ENCODE peak calls at places on chromosomes 3 and 15, in seven cellular contexts. P, T, Q, W, S, I and J are unnamed samples.

GRCh38 chr3:179943097-179943880 is 93.4 kb downstream of the PEX5L start:
- DNase-seq in P (no peak), T (no peak), Q (no peak), W (no peak), S (peak), I (no peak), J (peak)

GRCh38 chr3:167110906-167111305 is 269.2 kb downstream of the ZBBX start:
- DNase-seq in P (no peak), T (no peak), Q (peak), W (no peak), S (peak), I (no peak), J (no peak)

GRCh38 chr15:60679256-60679655 is 200.3 kb upstream of the ICE2 start:
- DNase-seq in P (no peak), T (no peak), Q (no peak), W (no peak), S (no peak), I (no peak), J (no peak)

GRCh38 chr3:41405466-41405865 is 206.2 kb downstream of the CTNNB1 start:
- DNase-seq in P (no peak), T (no peak), Q (no peak), W (no peak), S (no peak), I (no peak), J (no peak)

GRCh38 chr15:51837784-51838183 is 8.3 kb downstream of the TMOD3 start:
- DNase-seq in P (no peak), T (no peak), Q (no peak), W (no peak), S (no peak), I (no peak), J (no peak)

GRCh38 chr3:22245122-22245521 is 494.1 kb upstream of the ZNF385D start:
- DNase-seq in P (no peak), T (no peak), Q (no peak), W (no peak), S (no peak), I (no peak), J (no peak)

GRCh38 chr15:47184003-47184404 is 533.3 kb upstream of the SEMA6D start:
- DNase-seq in P (no peak), T (no peak), Q (no peak), W (peak), S (peak), I (no peak), J (peak)

GRCh38 chr15:101407439-101407838 is 82.1 kb downstream of the PCSK6 start:
- DNase-seq in P (no peak), T (no peak), Q (no peak), W (no peak), S (no peak), I (no peak), J (no peak)

GRCh38 chr3:11898611-11899325 is 52.1 kb upstream of the TAMM41 start:
- DNase-seq in P (no peak), T (no peak), Q (no peak), W (no peak), S (no peak), I (no peak), J (no peak)

GRCh38 chr3:126438746-126439145 is 36.9 kb downstream of the ZXDC start:
- DNase-seq in P (no peak), T (no peak), Q (no peak), W (no peak), S (no peak), I (no peak), J (no peak)

GRCh38 chr3:48662753-48663488 is at the start of gene CELSR3:
- DNase-seq in P (no peak), T (peak), Q (peak), W (peak), S (peak), I (peak), J (peak)

GRCh38 chr15:90829942-90830440 is 38.4 kb upstream of the FURIN start:
- DNase-seq in P (no peak), T (no peak), Q (no peak), W (no peak), S (no peak), I (no peak), J (no peak)

GRCh38 chr3:122977645-122978466 is 49.7 kb downstream of the SEMA5B start:
- DNase-seq in P (no peak), T (no peak), Q (peak), W (peak), S (peak), I (no peak), J (no peak)

GRCh38 chr3:53171827-53172505 is 11.0 kb downstream of the PRKCD start:
- DNase-seq in P (no peak), T (no peak), Q (no peak), W (no peak), S (no peak), I (no peak), J (no peak)

GRCh38 chr3:128466840-128467541 is at the start of gene DNAJB8:
- DNase-seq in P (no peak), T (no peak), Q (no peak), W (no peak), S (no peak), I (peak), J (no peak)

GRCh38 chr3:123225557-123225956 is 23.8 kb downstream of the SEC22A start:
- DNase-seq in P (no peak), T (no peak), Q (no peak), W (no peak), S (no peak), I (no peak), J (no peak)

GRCh38 chr15:39172380-39173281 is 408.2 kb upstream of the THBS1 start:
- DNase-seq in P (no peak), T (no peak), Q (no peak), W (peak), S (no peak), I (no peak), J (peak)

GRCh38 chr3:18237251-18238005 is 187.7 kb downstream of the SATB1 start:
- DNase-seq in P (no peak), T (no peak), Q (peak), W (no peak), S (no peak), I (no peak), J (no peak)

GRCh38 chr3:32602206-32602605 is 31.5 kb upstream of the DYNC1LI1 start:
- DNase-seq in P (no peak), T (no peak), Q (no peak), W (no peak), S (no peak), I (no peak), J (no peak)

GRCh38 chr15:35209838-35210237 is 124.7 kb upstream of the NANOGP8 start:
- DNase-seq in P (no peak), T (no peak), Q (no peak), W (no peak), S (no peak), I (no peak), J (no peak)

GRCh38 chr3:144106970-144107369 is 135.3 kb downstream of the DIPK2A start:
- DNase-seq in P (no peak), T (no peak), Q (no peak), W (no peak), S (no peak), I (no peak), J (no peak)

GRCh38 chr3:169323580-169324453 is 339.7 kb downstream of the MECOM start:
- DNase-seq in P (no peak), T (no peak), Q (no peak), W (peak), S (no peak), I (no peak), J (peak)

GRCh38 chr15:70252056-70252935 is 154.6 kb upstream of the TLE3 start:
- DNase-seq in P (no peak), T (no peak), Q (peak), W (no peak), S (no peak), I (no peak), J (no peak)

GRCh38 chr15:39079296-39079834 is 501.5 kb upstream of the THBS1 start:
- DNase-seq in P (no peak), T (no peak), Q (no peak), W (no peak), S (no peak), I (no peak), J (no peak)

GRCh38 chr15:40306371-40306770 is 1.4 kb downstream of the PLCB2 start:
- DNase-seq in P (no peak), T (no peak), Q (no peak), W (no peak), S (no peak), I (no peak), J (peak)

GRCh38 chr15:63185206-63185605 is 4.2 kb upstream of the RAB8B start:
- DNase-seq in P (no peak), T (no peak), Q (no peak), W (no peak), S (no peak), I (no peak), J (no peak)

GRCh38 chr15:80512729-80513670 is 108.8 kb downstream of the ARNT2 start:
- DNase-seq in P (no peak), T (no peak), Q (no peak), W (peak), S (no peak), I (no peak), J (no peak)

GRCh38 chr3:49534581-49535495 is 19.4 kb upstream of the BSN start:
- DNase-seq in P (no peak), T (no peak), Q (peak), W (no peak), S (no peak), I (no peak), J (peak)

GRCh38 chr15:75024102-75024636 is 779 bp downstream of the PPCDC start:
- DNase-seq in P (no peak), T (no peak), Q (no peak), W (no peak), S (peak), I (no peak), J (no peak)

GRCh38 chr15:34651962-34652725 is 68.7 kb upstream of the GOLGA8B start:
- DNase-seq in P (no peak), T (no peak), Q (no peak), W (no peak), S (no peak), I (no peak), J (no peak)

GRCh38 chr3:3665546-3665945 is 133.7 kb upstream of the LRRN1 start:
- DNase-seq in P (no peak), T (no peak), Q (no peak), W (no peak), S (no peak), I (no peak), J (no peak)

GRCh38 chr3:136898954-136899353 is 36.9 kb downstream of the NCK1 start:
- DNase-seq in P (no peak), T (no peak), Q (no peak), W (no peak), S (no peak), I (no peak), J (no peak)

GRCh38 chr3:160180581-160181216 is 44.5 kb upstream of the C3orf80 start:
- DNase-seq in P (no peak), T (no peak), Q (peak), W (no peak), S (peak), I (no peak), J (no peak)

GRCh38 chr3:13009132-13009945 is 63.9 kb downstream of the IQSEC1 start:
- DNase-seq in P (no peak), T (peak), Q (no peak), W (peak), S (no peak), I (peak), J (no peak)

GRCh38 chr15:95684126-95684525 is 646.4 kb upstream of the NR2F2 start:
- DNase-seq in P (no peak), T (no peak), Q (no peak), W (no peak), S (no peak), I (no peak), J (no peak)

GRCh38 chr3:125350597-125350996 is 24.5 kb downstream of the ZNF148 start:
- DNase-seq in P (no peak), T (no peak), Q (no peak), W (no peak), S (no peak), I (no peak), J (no peak)

GRCh38 chr3:73656241-73656890 is 31.6 kb upstream of the PDZRN3 start:
- DNase-seq in P (no peak), T (no peak), Q (no peak), W (no peak), S (no peak), I (no peak), J (no peak)

GRCh38 chr3:110955301-110955880 is 116.2 kb upstream of the NECTIN3 start:
- DNase-seq in P (no peak), T (no peak), Q (no peak), W (no peak), S (no peak), I (no peak), J (no peak)

GRCh38 chr3:98817546-98817945 is 54.4 kb downstream of the ST3GAL6 start:
- DNase-seq in P (no peak), T (no peak), Q (peak), W (no peak), S (peak), I (no peak), J (no peak)

GRCh38 chr15:69893863-69894262 is 203.9 kb downstream of the TLE3 start:
- DNase-seq in P (no peak), T (no peak), Q (no peak), W (peak), S (peak), I (no peak), J (peak)